ENCODE peak calls at places on chromosome 1, in nine cellular contexts. One of them, this sample, is unnamed.
A peak's percentile ranks its signal among the peaks of the same experiment; 100 is the strongest.

GRCh38 chr1:244114895-244115294 is 63.8 kb downstream of the ZBTB18 start:
- DNase-seq in A172: no peak
- DNase-seq in stimulated activated CD4-positive, alpha-beta T cell treated with anti-CD3 and anti-CD28 coated beads, TNF-alpha, amount 100 ng/mL, for 1 hour: no peak
- DNase-seq in bronchial epithelial cell: no peak
- DNase-seq in RWPE1: no peak
- DNase-seq in NCI-H1092: no peak
- DNase-seq in anterior cingulate cortex: no peak
- DNase-seq in omental fat pad: no peak
- DNase-seq in stimulated activated CD8-positive, alpha-beta memory T cell treated with anti-CD3 and anti-CD28 coated beads, Interleukin-2, amount 100 ng/mL, for 48 hours: no peak
- DNase-seq in this sample: no peak

GRCh38 chr1:234600418-234601216 is 9.4 kb downstream of the IRF2BP2 start:
- DNase-seq in stimulated activated CD8-positive, alpha-beta memory T cell treated with anti-CD3 and anti-CD28 coated beads, Interleukin-2, amount 100 ng/mL, for 48 hours: no peak
- DNase-seq in RWPE1: no peak
- DNase-seq in omental fat pad: no peak
- DNase-seq in NCI-H1092: peak; percentile 60
- DNase-seq in bronchial epithelial cell: no peak
- DNase-seq in stimulated activated CD4-positive, alpha-beta T cell treated with anti-CD3 and anti-CD28 coated beads, TNF-alpha, amount 100 ng/mL, for 1 hour: no peak
- DNase-seq in A172: no peak
- DNase-seq in anterior cingulate cortex: no peak
- DNase-seq in this sample: peak; percentile 35

GRCh38 chr1:247456914-247457638 is 828 bp downstream of the OR2B11 start:
- DNase-seq in anterior cingulate cortex: no peak
- DNase-seq in RWPE1: no peak
- DNase-seq in bronchial epithelial cell: no peak
- DNase-seq in stimulated activated CD4-positive, alpha-beta T cell treated with anti-CD3 and anti-CD28 coated beads, TNF-alpha, amount 100 ng/mL, for 1 hour: no peak
- DNase-seq in omental fat pad: no peak
- DNase-seq in A172: no peak
- DNase-seq in NCI-H1092: no peak
- DNase-seq in stimulated activated CD8-positive, alpha-beta memory T cell treated with anti-CD3 and anti-CD28 coated beads, Interleukin-2, amount 100 ng/mL, for 48 hours: peak; percentile 13
- DNase-seq in this sample: no peak

GRCh38 chr1:85200367-85200869 is 398 bp downstream of the SYDE2 start:
- DNase-seq in omental fat pad: no peak
- DNase-seq in NCI-H1092: peak; percentile 51
- DNase-seq in stimulated activated CD4-positive, alpha-beta T cell treated with anti-CD3 and anti-CD28 coated beads, TNF-alpha, amount 100 ng/mL, for 1 hour: peak; percentile 18
- DNase-seq in bronchial epithelial cell: no peak
- DNase-seq in RWPE1: peak; percentile 16
- DNase-seq in anterior cingulate cortex: no peak
- DNase-seq in stimulated activated CD8-positive, alpha-beta memory T cell treated with anti-CD3 and anti-CD28 coated beads, Interleukin-2, amount 100 ng/mL, for 48 hours: peak; percentile 23
- DNase-seq in A172: peak; percentile 0
- DNase-seq in this sample: peak; percentile 36

GRCh38 chr1:168408531-168409242 is 128.0 kb downstream of the TBX19 start:
- DNase-seq in NCI-H1092: no peak
- DNase-seq in RWPE1: peak; percentile 74
- DNase-seq in stimulated activated CD8-positive, alpha-beta memory T cell treated with anti-CD3 and anti-CD28 coated beads, Interleukin-2, amount 100 ng/mL, for 48 hours: peak; percentile 36
- DNase-seq in stimulated activated CD4-positive, alpha-beta T cell treated with anti-CD3 and anti-CD28 coated beads, TNF-alpha, amount 100 ng/mL, for 1 hour: peak; percentile 22
- DNase-seq in anterior cingulate cortex: no peak
- DNase-seq in bronchial epithelial cell: peak; percentile 88
- DNase-seq in A172: peak; percentile 89
- DNase-seq in omental fat pad: no peak
- DNase-seq in this sample: peak; percentile 87

GRCh38 chr1:91781371-91781825 is 104.6 kb downstream of the TGFBR3 start:
- DNase-seq in NCI-H1092: no peak
- DNase-seq in omental fat pad: no peak
- DNase-seq in anterior cingulate cortex: no peak
- DNase-seq in A172: peak; percentile 33
- DNase-seq in stimulated activated CD4-positive, alpha-beta T cell treated with anti-CD3 and anti-CD28 coated beads, TNF-alpha, amount 100 ng/mL, for 1 hour: no peak
- DNase-seq in stimulated activated CD8-positive, alpha-beta memory T cell treated with anti-CD3 and anti-CD28 coated beads, Interleukin-2, amount 100 ng/mL, for 48 hours: no peak
- DNase-seq in bronchial epithelial cell: peak; percentile 65
- DNase-seq in RWPE1: peak; percentile 71
- DNase-seq in this sample: no peak

GRCh38 chr1:48645883-48646282 is 130.8 kb downstream of the BEND5 start:
- DNase-seq in RWPE1: no peak
- DNase-seq in stimulated activated CD4-positive, alpha-beta T cell treated with anti-CD3 and anti-CD28 coated beads, TNF-alpha, amount 100 ng/mL, for 1 hour: no peak
- DNase-seq in stimulated activated CD8-positive, alpha-beta memory T cell treated with anti-CD3 and anti-CD28 coated beads, Interleukin-2, amount 100 ng/mL, for 48 hours: no peak
- DNase-seq in NCI-H1092: no peak
- DNase-seq in A172: no peak
- DNase-seq in anterior cingulate cortex: no peak
- DNase-seq in bronchial epithelial cell: no peak
- DNase-seq in omental fat pad: no peak
- DNase-seq in this sample: no peak

GRCh38 chr1:81689531-81689941 is 111.2 kb upstream of the ADGRL2 start:
- DNase-seq in omental fat pad: no peak
- DNase-seq in RWPE1: no peak
- DNase-seq in stimulated activated CD8-positive, alpha-beta memory T cell treated with anti-CD3 and anti-CD28 coated beads, Interleukin-2, amount 100 ng/mL, for 48 hours: no peak
- DNase-seq in A172: no peak
- DNase-seq in stimulated activated CD4-positive, alpha-beta T cell treated with anti-CD3 and anti-CD28 coated beads, TNF-alpha, amount 100 ng/mL, for 1 hour: no peak
- DNase-seq in anterior cingulate cortex: no peak
- DNase-seq in bronchial epithelial cell: peak; percentile 56
- DNase-seq in NCI-H1092: no peak
- DNase-seq in this sample: peak; percentile 35

GRCh38 chr1:222416001-222416791 is 131.7 kb downstream of the HHIPL2 start:
- DNase-seq in omental fat pad: no peak
- DNase-seq in stimulated activated CD8-positive, alpha-beta memory T cell treated with anti-CD3 and anti-CD28 coated beads, Interleukin-2, amount 100 ng/mL, for 48 hours: no peak
- DNase-seq in RWPE1: no peak
- DNase-seq in anterior cingulate cortex: no peak
- DNase-seq in NCI-H1092: no peak
- DNase-seq in bronchial epithelial cell: no peak
- DNase-seq in A172: peak; percentile 41
- DNase-seq in stimulated activated CD4-positive, alpha-beta T cell treated with anti-CD3 and anti-CD28 coated beads, TNF-alpha, amount 100 ng/mL, for 1 hour: no peak
- DNase-seq in this sample: peak; percentile 23

GRCh38 chr1:234970731-234971476 is 157.7 kb downstream of the TOMM20 start:
- DNase-seq in bronchial epithelial cell: peak; percentile 73
- DNase-seq in stimulated activated CD8-positive, alpha-beta memory T cell treated with anti-CD3 and anti-CD28 coated beads, Interleukin-2, amount 100 ng/mL, for 48 hours: no peak
- DNase-seq in A172: peak; percentile 72
- DNase-seq in anterior cingulate cortex: no peak
- DNase-seq in omental fat pad: no peak
- DNase-seq in NCI-H1092: peak; percentile 78
- DNase-seq in stimulated activated CD4-positive, alpha-beta T cell treated with anti-CD3 and anti-CD28 coated beads, TNF-alpha, amount 100 ng/mL, for 1 hour: no peak
- DNase-seq in RWPE1: no peak
- DNase-seq in this sample: peak; percentile 80

GRCh38 chr1:207078578-207079132 is 10.0 kb upstream of the C4BPB start:
- DNase-seq in RWPE1: no peak
- DNase-seq in omental fat pad: no peak
- DNase-seq in stimulated activated CD4-positive, alpha-beta T cell treated with anti-CD3 and anti-CD28 coated beads, TNF-alpha, amount 100 ng/mL, for 1 hour: no peak
- DNase-seq in stimulated activated CD8-positive, alpha-beta memory T cell treated with anti-CD3 and anti-CD28 coated beads, Interleukin-2, amount 100 ng/mL, for 48 hours: no peak
- DNase-seq in bronchial epithelial cell: no peak
- DNase-seq in A172: no peak
- DNase-seq in anterior cingulate cortex: no peak
- DNase-seq in NCI-H1092: no peak
- DNase-seq in this sample: no peak

GRCh38 chr1:89022167-89022959 is at the start of gene GBP3:
- DNase-seq in anterior cingulate cortex: no peak
- DNase-seq in bronchial epithelial cell: peak; percentile 83
- DNase-seq in A172: peak; percentile 47
- DNase-seq in stimulated activated CD8-positive, alpha-beta memory T cell treated with anti-CD3 and anti-CD28 coated beads, Interleukin-2, amount 100 ng/mL, for 48 hours: no peak
- DNase-seq in omental fat pad: no peak
- DNase-seq in stimulated activated CD4-positive, alpha-beta T cell treated with anti-CD3 and anti-CD28 coated beads, TNF-alpha, amount 100 ng/mL, for 1 hour: no peak
- DNase-seq in RWPE1: peak; percentile 70
- DNase-seq in NCI-H1092: peak; percentile 1
- DNase-seq in this sample: peak; percentile 74

GRCh38 chr1:26408604-26409003 is 2.0 kb upstream of the LIN28A start:
- DNase-seq in anterior cingulate cortex: no peak
- DNase-seq in bronchial epithelial cell: peak; percentile 50
- DNase-seq in omental fat pad: peak; percentile 64
- DNase-seq in RWPE1: peak; percentile 67
- DNase-seq in NCI-H1092: no peak
- DNase-seq in A172: peak; percentile 62
- DNase-seq in stimulated activated CD8-positive, alpha-beta memory T cell treated with anti-CD3 and anti-CD28 coated beads, Interleukin-2, amount 100 ng/mL, for 48 hours: peak; percentile 59
- DNase-seq in stimulated activated CD4-positive, alpha-beta T cell treated with anti-CD3 and anti-CD28 coated beads, TNF-alpha, amount 100 ng/mL, for 1 hour: peak; percentile 78
- DNase-seq in this sample: peak; percentile 65

GRCh38 chr1:223214272-223214807 is 71.3 kb upstream of the TLR5 start:
- DNase-seq in anterior cingulate cortex: no peak
- DNase-seq in A172: no peak
- DNase-seq in RWPE1: no peak
- DNase-seq in bronchial epithelial cell: no peak
- DNase-seq in NCI-H1092: no peak
- DNase-seq in stimulated activated CD4-positive, alpha-beta T cell treated with anti-CD3 and anti-CD28 coated beads, TNF-alpha, amount 100 ng/mL, for 1 hour: no peak
- DNase-seq in omental fat pad: no peak
- DNase-seq in stimulated activated CD8-positive, alpha-beta memory T cell treated with anti-CD3 and anti-CD28 coated beads, Interleukin-2, amount 100 ng/mL, for 48 hours: no peak
- DNase-seq in this sample: no peak

GRCh38 chr1:96080925-96081324 is 640.7 kb upstream of the PTBP2 start:
- DNase-seq in A172: no peak
- DNase-seq in anterior cingulate cortex: no peak
- DNase-seq in stimulated activated CD4-positive, alpha-beta T cell treated with anti-CD3 and anti-CD28 coated beads, TNF-alpha, amount 100 ng/mL, for 1 hour: no peak
- DNase-seq in NCI-H1092: no peak
- DNase-seq in RWPE1: no peak
- DNase-seq in omental fat pad: no peak
- DNase-seq in bronchial epithelial cell: no peak
- DNase-seq in stimulated activated CD8-positive, alpha-beta memory T cell treated with anti-CD3 and anti-CD28 coated beads, Interleukin-2, amount 100 ng/mL, for 48 hours: no peak
- DNase-seq in this sample: no peak

GRCh38 chr1:229384822-229385221 is 42.0 kb upstream of the CCSAP start:
- DNase-seq in bronchial epithelial cell: no peak
- DNase-seq in NCI-H1092: no peak
- DNase-seq in omental fat pad: no peak
- DNase-seq in A172: no peak
- DNase-seq in anterior cingulate cortex: no peak
- DNase-seq in stimulated activated CD4-positive, alpha-beta T cell treated with anti-CD3 and anti-CD28 coated beads, TNF-alpha, amount 100 ng/mL, for 1 hour: no peak
- DNase-seq in RWPE1: no peak
- DNase-seq in stimulated activated CD8-positive, alpha-beta memory T cell treated with anti-CD3 and anti-CD28 coated beads, Interleukin-2, amount 100 ng/mL, for 48 hours: no peak
- DNase-seq in this sample: no peak

GRCh38 chr1:36008546-36009197 is 75.2 kb upstream of the TEKT2 start:
- DNase-seq in A172: peak; percentile 69
- DNase-seq in NCI-H1092: no peak
- DNase-seq in anterior cingulate cortex: no peak
- DNase-seq in omental fat pad: no peak
- DNase-seq in stimulated activated CD8-positive, alpha-beta memory T cell treated with anti-CD3 and anti-CD28 coated beads, Interleukin-2, amount 100 ng/mL, for 48 hours: no peak
- DNase-seq in RWPE1: peak; percentile 74
- DNase-seq in stimulated activated CD4-positive, alpha-beta T cell treated with anti-CD3 and anti-CD28 coated beads, TNF-alpha, amount 100 ng/mL, for 1 hour: no peak
- DNase-seq in bronchial epithelial cell: peak; percentile 92
- DNase-seq in this sample: peak; percentile 50

GRCh38 chr1:3743826-3744225 is 8.4 kb upstream of the CCDC27 start:
- DNase-seq in anterior cingulate cortex: no peak
- DNase-seq in omental fat pad: no peak
- DNase-seq in bronchial epithelial cell: no peak
- DNase-seq in stimulated activated CD8-positive, alpha-beta memory T cell treated with anti-CD3 and anti-CD28 coated beads, Interleukin-2, amount 100 ng/mL, for 48 hours: no peak
- DNase-seq in RWPE1: no peak
- DNase-seq in A172: no peak
- DNase-seq in NCI-H1092: no peak
- DNase-seq in stimulated activated CD4-positive, alpha-beta T cell treated with anti-CD3 and anti-CD28 coated beads, TNF-alpha, amount 100 ng/mL, for 1 hour: no peak
- DNase-seq in this sample: no peak

GRCh38 chr1:20376880-20377494 is 86.3 kb downstream of the VWA5B1 start:
- DNase-seq in bronchial epithelial cell: no peak
- DNase-seq in stimulated activated CD4-positive, alpha-beta T cell treated with anti-CD3 and anti-CD28 coated beads, TNF-alpha, amount 100 ng/mL, for 1 hour: peak; percentile 57
- DNase-seq in omental fat pad: no peak
- DNase-seq in stimulated activated CD8-positive, alpha-beta memory T cell treated with anti-CD3 and anti-CD28 coated beads, Interleukin-2, amount 100 ng/mL, for 48 hours: peak; percentile 62
- DNase-seq in anterior cingulate cortex: no peak
- DNase-seq in NCI-H1092: peak; percentile 31
- DNase-seq in RWPE1: peak; percentile 54
- DNase-seq in A172: peak; percentile 29
- DNase-seq in this sample: peak; percentile 28

GRCh38 chr1:54850082-54850730 is 36.8 kb downstream of the DHCR24 start:
- DNase-seq in A172: peak; percentile 36
- DNase-seq in anterior cingulate cortex: no peak
- DNase-seq in omental fat pad: no peak
- DNase-seq in NCI-H1092: no peak
- DNase-seq in stimulated activated CD4-positive, alpha-beta T cell treated with anti-CD3 and anti-CD28 coated beads, TNF-alpha, amount 100 ng/mL, for 1 hour: no peak
- DNase-seq in RWPE1: no peak
- DNase-seq in bronchial epithelial cell: no peak
- DNase-seq in stimulated activated CD8-positive, alpha-beta memory T cell treated with anti-CD3 and anti-CD28 coated beads, Interleukin-2, amount 100 ng/mL, for 48 hours: no peak
- DNase-seq in this sample: no peak

GRCh38 chr1:1421907-1422464 is 910 bp upstream of the ANKRD65 start:
- DNase-seq in A172: no peak
- DNase-seq in anterior cingulate cortex: no peak
- DNase-seq in stimulated activated CD4-positive, alpha-beta T cell treated with anti-CD3 and anti-CD28 coated beads, TNF-alpha, amount 100 ng/mL, for 1 hour: no peak
- DNase-seq in RWPE1: no peak
- DNase-seq in NCI-H1092: no peak
- DNase-seq in stimulated activated CD8-positive, alpha-beta memory T cell treated with anti-CD3 and anti-CD28 coated beads, Interleukin-2, amount 100 ng/mL, for 48 hours: no peak
- DNase-seq in bronchial epithelial cell: no peak
- DNase-seq in omental fat pad: no peak
- DNase-seq in this sample: no peak

This sample was measured in mammary epithelial cell.